ENCODE peak calls at places on chromosomes 7 and 10, in seven cellular contexts. B, Y, Z, J, R, F and M are unnamed samples.

GRCh38 chr7:113561446-113561845 is 357.4 kb downstream of the PPP1R3A start:
- DNase-seq in B (no peak), Y (peak), Z (no peak), J (no peak), R (peak), F (no peak), M (peak)

GRCh38 chr7:155374276-155375252 is 76.9 kb downstream of the INSIG1 start:
- DNase-seq in B (no peak), Y (no peak), Z (no peak), J (no peak), R (no peak), F (no peak), M (no peak)

GRCh38 chr7:150787321-150788281 is 12.6 kb downstream of the TMEM176B start:
- DNase-seq in B (no peak), Y (no peak), Z (no peak), J (no peak), R (no peak), F (peak), M (no peak)

GRCh38 chr10:63671317-63671937 is 150.2 kb downstream of the REEP3 start:
- DNase-seq in B (peak), Y (no peak), Z (no peak), J (no peak), R (no peak), F (no peak), M (no peak)

GRCh38 chr7:94998951-94999350 is 91.6 kb downstream of the PPP1R9A start:
- DNase-seq in B (no peak), Y (no peak), Z (no peak), J (no peak), R (no peak), F (no peak), M (no peak)

GRCh38 chr10:112716924-112717348 is 233.1 kb upstream of the TCF7L2 start:
- DNase-seq in B (no peak), Y (peak), Z (no peak), J (no peak), R (no peak), F (no peak), M (peak)

GRCh38 chr10:128275405-128275804 is 149.2 kb upstream of the MKI67 start:
- DNase-seq in B (no peak), Y (no peak), Z (no peak), J (no peak), R (no peak), F (no peak), M (no peak)

GRCh38 chr7:112150823-112151641 is 55.2 kb downstream of the DOCK4 start:
- DNase-seq in B (no peak), Y (peak), Z (no peak), J (no peak), R (no peak), F (no peak), M (peak)

GRCh38 chr7:152633504-152633903 is 42.4 kb downstream of the XRCC2 start:
- DNase-seq in B (no peak), Y (peak), Z (no peak), J (no peak), R (no peak), F (no peak), M (no peak)

GRCh38 chr10:28734940-28735759 is 57.8 kb downstream of the BAMBI start:
- DNase-seq in B (no peak), Y (peak), Z (no peak), J (no peak), R (peak), F (no peak), M (peak)

GRCh38 chr7:102843850-102844249 is 69.0 kb upstream of the LRRC17 start:
- DNase-seq in B (no peak), Y (no peak), Z (no peak), J (no peak), R (no peak), F (no peak), M (no peak)

GRCh38 chr10:74900297-74900696 is 73.9 kb downstream of the KAT6B start:
- DNase-seq in B (no peak), Y (no peak), Z (no peak), J (no peak), R (no peak), F (no peak), M (no peak)

GRCh38 chr10:116771101-116771705 is 28.8 kb upstream of the HSPA12A start:
- DNase-seq in B (no peak), Y (peak), Z (no peak), J (no peak), R (peak), F (peak), M (peak)

GRCh38 chr7:81501220-81501619 is 268.6 kb downstream of the HGF start:
- DNase-seq in B (peak), Y (peak), Z (no peak), J (no peak), R (no peak), F (no peak), M (peak)

GRCh38 chr10:63456437-63457210 is 9.2 kb downstream of the JMJD1C start:
- DNase-seq in B (no peak), Y (peak), Z (no peak), J (no peak), R (peak), F (no peak), M (peak)

GRCh38 chr10:77894058-77894457 is 32.5 kb downstream of the DLG5 start:
- DNase-seq in B (no peak), Y (no peak), Z (no peak), J (no peak), R (no peak), F (no peak), M (no peak)

GRCh38 chr10:21733710-21734109 is 199.7 kb downstream of the MLLT10 start:
- DNase-seq in B (no peak), Y (no peak), Z (no peak), J (no peak), R (no peak), F (no peak), M (no peak)

GRCh38 chr7:55026867-55027490 is 8.2 kb downstream of the EGFR start:
- DNase-seq in B (no peak), Y (no peak), Z (no peak), J (no peak), R (peak), F (peak), M (no peak)

GRCh38 chr10:122692744-122693143 is 6.9 kb downstream of the C10orf120 start:
- DNase-seq in B (no peak), Y (no peak), Z (no peak), J (no peak), R (no peak), F (no peak), M (no peak)

GRCh38 chr7:96246972-96247371 is 74.9 kb downstream of the SLC25A13 start:
- DNase-seq in B (peak), Y (no peak), Z (no peak), J (no peak), R (no peak), F (no peak), M (no peak)

GRCh38 chr10:97788552-97789442 is 17.0 kb upstream of the SFRP5 start:
- DNase-seq in B (no peak), Y (no peak), Z (no peak), J (no peak), R (no peak), F (no peak), M (peak)

GRCh38 chr7:138945169-138945568 is 36.0 kb downstream of the KIAA1549 start:
- DNase-seq in B (no peak), Y (no peak), Z (no peak), J (no peak), R (no peak), F (no peak), M (no peak)

GRCh38 chr7:4631664-4632171 is 50.4 kb upstream of the FOXK1 start:
- DNase-seq in B (peak), Y (peak), Z (no peak), J (no peak), R (peak), F (peak), M (peak)

GRCh38 chr10:124522131-124522902 is 60.7 kb downstream of the LHPP start:
- DNase-seq in B (no peak), Y (no peak), Z (no peak), J (no peak), R (no peak), F (no peak), M (no peak)

GRCh38 chr10:120891367-120891766 is 40.2 kb downstream of the WDR11 start:
- DNase-seq in B (no peak), Y (no peak), Z (no peak), J (no peak), R (no peak), F (no peak), M (no peak)

GRCh38 chr7:7779888-7780287 is 61.5 kb upstream of the RPA3 start:
- DNase-seq in B (no peak), Y (peak), Z (no peak), J (no peak), R (no peak), F (no peak), M (no peak)

GRCh38 chr10:49367600-49367999 is 28.3 kb downstream of the DRGX start:
- DNase-seq in B (no peak), Y (peak), Z (no peak), J (no peak), R (no peak), F (no peak), M (no peak)

GRCh38 chr10:114547056-114547455 is 111.0 kb downstream of the ABLIM1 start:
- DNase-seq in B (no peak), Y (no peak), Z (no peak), J (no peak), R (no peak), F (no peak), M (no peak)

GRCh38 chr7:139972000-139972399 is 90.8 kb downstream of the PARP12 start:
- DNase-seq in B (peak), Y (no peak), Z (no peak), J (no peak), R (no peak), F (no peak), M (no peak)

GRCh38 chr7:95686109-95686508 is 86.2 kb upstream of the DYNC1I1 start:
- DNase-seq in B (peak), Y (peak), Z (no peak), J (no peak), R (peak), F (peak), M (peak)